ENCODE peak calls at places on chromosome 2, in four cellular contexts. E is PC-3, S is tibial nerve, I is WERI-Rb-1. X is an unnamed sample.
A peak's percentile ranks its signal among the peaks of the same experiment; 100 is the strongest.

GRCh38 chr2:234989183-234989701 is 37.4 kb downstream of the SH3BP4 start:
- DNase-seq in E (peak; percentile 96), S (peak; percentile 80), I (no peak), X (no peak)

GRCh38 chr2:180161415-180161814 is 154.3 kb upstream of the CWC22 start:
- DNase-seq in E (no peak), S (no peak), I (no peak), X (no peak)

GRCh38 chr2:168526641-168527040 is 70.6 kb downstream of the CERS6 start:
- DNase-seq in E (no peak), S (no peak), I (no peak), X (no peak)

GRCh38 chr2:100627653-100628300 is 65.0 kb downstream of the PDCL3 start:
- DNase-seq in E (no peak), S (no peak), I (no peak), X (no peak)

GRCh38 chr2:117523267-117523666 is 291.2 kb upstream of the DDX18 start:
- DNase-seq in E (peak; percentile 41), S (peak; percentile 16), I (no peak), X (no peak)

GRCh38 chr2:191612496-191612895 is 65.4 kb upstream of the NABP1 start:
- DNase-seq in E (peak; percentile 88), S (no peak), I (no peak), X (no peak)

GRCh38 chr2:54728669-54729120 is 5.2 kb downstream of the EML6 start:
- DNase-seq in E (peak; percentile 95), S (no peak), I (no peak), X (no peak)

GRCh38 chr2:100959225-100959880 is 42.7 kb upstream of the RPL31 start:
- DNase-seq in E (peak; percentile 39), S (no peak), I (no peak), X (no peak)

GRCh38 chr2:6454286-6454990 is 411.3 kb downstream of the CMPK2 start:
- DNase-seq in E (no peak), S (no peak), I (no peak), X (no peak)

GRCh38 chr2:38033651-38034050 is 42.3 kb downstream of the CYP1B1 start:
- DNase-seq in E (no peak), S (no peak), I (no peak), X (no peak)

GRCh38 chr2:240348522-240348921 is 86.9 kb upstream of the GPC1 start:
- DNase-seq in E (peak; percentile 8), S (no peak), I (no peak), X (no peak)

GRCh38 chr2:182360012-182360662 is 66.7 kb downstream of the PDE1A start:
- DNase-seq in E (peak; percentile 15), S (no peak), I (no peak), X (no peak)

GRCh38 chr2:174664084-174664759 is 66.6 kb upstream of the WIPF1 start:
- DNase-seq in E (no peak), S (no peak), I (no peak), X (no peak)

GRCh38 chr2:131724019-131724418 is 196.3 kb downstream of the CCDC74A start:
- DNase-seq in E (no peak), S (no peak), I (no peak), X (peak; percentile 54)

GRCh38 chr2:2698182-2699116 is 367.4 kb upstream of the MYT1L start:
- DNase-seq in E (peak; percentile 34), S (no peak), I (peak; percentile 69), X (peak; percentile 70)

GRCh38 chr2:238898534-238899281 is 50.8 kb downstream of the TWIST2 start:
- DNase-seq in E (no peak), S (no peak), I (no peak), X (no peak)

GRCh38 chr2:126792993-126793392 is 105.7 kb upstream of the TEX51 start:
- DNase-seq in E (no peak), S (no peak), I (peak; percentile 2), X (peak; percentile 32)

GRCh38 chr2:3470166-3470651 is 49.1 kb downstream of the ADI1 start:
- DNase-seq in E (no peak), S (peak; percentile 83), I (no peak), X (no peak)

GRCh38 chr2:38600242-38600891 is 2.4 kb downstream of the HNRNPLL start:
- DNase-seq in E (peak; percentile 21), S (no peak), I (peak; percentile 15), X (peak; percentile 57)

GRCh38 chr2:208392300-208392699 is 14.3 kb upstream of the PTH2R start:
- DNase-seq in E (peak; percentile 24), S (no peak), I (no peak), X (no peak)

GRCh38 chr2:222743263-222743865 is 71.9 kb downstream of the MOGAT1 start:
- DNase-seq in E (no peak), S (no peak), I (no peak), X (no peak)

GRCh38 chr2:232526296-232527055 is 516 bp downstream of the CHRND start:
- DNase-seq in E (no peak), S (no peak), I (no peak), X (no peak)

GRCh38 chr2:102639429-102639828 is 20.1 kb downstream of the SLC9A2 start:
- DNase-seq in E (no peak), S (no peak), I (no peak), X (no peak)

GRCh38 chr2:138711812-138712211 is 68.4 kb downstream of the NXPH2 start:
- DNase-seq in E (no peak), S (no peak), I (no peak), X (no peak)

GRCh38 chr2:118822015-118822414 is 25.4 kb downstream of the EN1 start:
- DNase-seq in E (no peak), S (no peak), I (no peak), X (peak; percentile 52)

GRCh38 chr2:12032975-12033374 is 286.5 kb downstream of the LPIN1 start:
- DNase-seq in E (peak; percentile 36), S (no peak), I (no peak), X (no peak)

GRCh38 chr2:199704358-199705238 is 146.4 kb downstream of the FTCDNL1 start:
- DNase-seq in E (peak; percentile 74), S (no peak), I (peak; percentile 30), X (peak; percentile 79)

GRCh38 chr2:131043199-131044077 is 49.8 kb downstream of the FAM168B start:
- DNase-seq in E (no peak), S (no peak), I (no peak), X (peak; percentile 35)

GRCh38 chr2:70304501-70304900 is 2.6 kb upstream of the FAM136A start:
- DNase-seq in E (no peak), S (no peak), I (no peak), X (peak; percentile 63)

GRCh38 chr2:8431446-8432125 is 250.3 kb upstream of the ID2 start:
- DNase-seq in E (peak; percentile 30), S (no peak), I (no peak), X (no peak)

GRCh38 chr2:212547716-212548458 is 9.3 kb upstream of the ERBB4 start:
- DNase-seq in E (peak; percentile 24), S (no peak), I (no peak), X (no peak)

GRCh38 chr2:224584768-224585204 is 377 bp downstream of the CUL3 start:
- DNase-seq in E (peak; percentile 32), S (no peak), I (peak; percentile 46), X (no peak)

DNA sequence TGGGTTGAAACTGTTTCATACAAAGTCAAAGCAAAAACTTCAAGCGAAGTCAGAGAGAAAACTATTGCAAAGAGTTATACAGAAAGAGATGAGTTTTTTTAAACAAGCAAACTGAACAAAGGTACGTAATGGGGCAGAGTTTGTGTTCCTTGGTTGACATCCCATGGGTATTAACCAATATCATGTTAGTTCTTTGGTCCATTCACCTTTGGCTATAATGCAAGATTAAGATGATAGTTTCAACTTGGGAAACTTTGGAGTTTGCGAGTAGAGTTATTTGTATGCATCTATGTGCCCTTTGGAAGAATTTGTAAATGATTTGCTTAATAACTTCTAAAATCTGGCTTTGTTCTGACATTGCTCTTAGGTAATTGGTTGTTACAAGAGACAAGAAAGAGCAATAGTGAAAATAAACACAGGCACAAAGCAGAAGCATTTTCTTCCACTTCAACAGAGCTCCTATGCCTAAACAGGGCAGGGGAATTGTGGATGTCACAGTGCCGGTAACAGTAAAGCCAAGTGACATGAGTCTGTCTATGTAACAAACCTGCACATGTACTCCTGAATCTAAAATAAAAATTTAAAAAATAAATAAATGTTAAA is 936.1 kb downstream of the SUCLG1 start:
- DNase-seq in E (no peak), S (no peak), I (no peak), X (no peak)
- H3K9me3 ChIP-seq in E (no peaks in the 10 kb centered on the region), S (no peaks in the 10 kb centered on the region), I (no peaks in the 10 kb centered on the region), X (no peaks in the 10 kb centered on the region)

DNA sequence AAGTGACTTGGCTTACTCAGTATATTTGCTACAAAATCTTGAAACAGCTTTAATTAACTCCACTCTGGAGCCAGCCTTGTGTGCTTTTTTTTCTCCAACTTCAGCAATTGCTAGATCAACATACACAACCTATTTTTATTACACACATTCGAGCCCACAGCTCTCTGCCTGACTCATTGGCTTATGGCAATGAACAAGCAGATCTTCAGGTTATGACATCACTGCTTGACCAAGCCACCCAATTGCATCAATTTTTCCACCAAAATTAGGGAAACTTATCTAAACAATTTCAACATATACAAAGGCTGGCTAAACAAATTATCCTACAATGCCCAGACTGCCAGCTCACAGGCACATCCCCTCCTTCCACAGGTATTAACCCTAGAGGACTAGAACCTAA is 39.6 kb upstream of the PDK1 start:
- DNase-seq in E (peak; percentile 23), S (no peak), I (no peak), X (no peak)
- H3K9me3 ChIP-seq in E (peaks cover 14% of the 10 kb centered on the region), S (no peaks in the 10 kb centered on the region), I (peaks cover 12% of the 10 kb centered on the region), X (peaks cover 96% of the 10 kb centered on the region)

GRCh38 chr2:16394986-16395550 is 270.6 kb downstream of the CYRIA start:
- DNase-seq in E (no peak), S (no peak), I (no peak), X (no peak)

GRCh38 chr2:16395601-16396000 is 270.0 kb downstream of the CYRIA start:
- DNase-seq in E (no peak), S (no peak), I (no peak), X (no peak)

GRCh38 chr2:16392647-16393482 is 272.8 kb downstream of the CYRIA start:
- DNase-seq in E (no peak), S (no peak), I (no peak), X (no peak)

GRCh38 chr2:16393483-16394071 is 272.1 kb downstream of the CYRIA start:
- DNase-seq in E (no peak), S (no peak), I (no peak), X (no peak)

GRCh38 chr2:16394072-16394985 is 271.3 kb downstream of the CYRIA start:
- DNase-seq in E (no peak), S (no peak), I (peak; percentile 85), X (no peak)
- H3K9me3 ChIP-seq in E (no peaks in the 10 kb centered on the region), S (no peaks in the 10 kb centered on the region), I (no peaks in the 10 kb centered on the region), X (no peaks in the 10 kb centered on the region)

DNA sequence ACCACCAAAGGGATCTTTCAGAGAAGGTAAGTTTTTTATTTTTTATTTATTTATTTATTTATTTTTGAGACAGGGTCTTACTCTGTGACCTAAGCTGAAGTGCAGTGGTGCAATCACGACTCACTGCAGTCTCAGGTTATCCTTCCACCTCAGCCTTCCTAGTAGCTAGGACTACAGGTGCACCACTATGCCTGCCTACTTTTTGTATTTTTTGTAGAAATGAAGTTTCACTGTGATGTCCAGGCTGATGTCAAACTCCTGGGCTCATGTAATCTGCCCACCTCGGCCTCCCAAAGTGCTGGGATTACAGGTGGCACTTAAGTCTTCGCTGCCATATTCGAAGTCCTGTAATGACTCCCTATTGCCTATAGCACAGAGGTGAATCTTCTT is 342.5 kb downstream of the CYRIA start:
- DNase-seq in E (no peak), S (no peak), I (no peak), X (no peak)
- H3K9me3 ChIP-seq in E (no peaks in the 10 kb centered on the region), S (no peaks in the 10 kb centered on the region), I (no peaks in the 10 kb centered on the region), X (no peaks in the 10 kb centered on the region)

X was measured in endodermal cell.